ENCODE peak calls at places on chromosomes 13 and 19, in ten cellular contexts. H is activated CD8-positive, alpha-beta T cell treated with anti-CD3 and anti-CD28 coated beads for 36 hours; V is H1; K is fibroblast of lung; P is chondrocyte; R is dorsolateral prefrontal cortex; Q is CD4-positive, alpha-beta T cell; G is RWPE1; X is CD8-positive, alpha-beta T cell; O is neural progenitor cell. A is an unnamed sample.

GRCh38 chr13:73288596-73288995 is 229.8 kb downstream of the KLF5 start:
- DNase-seq in K (no peak), H (no peak), P (no peak), Q (no peak), O (no peak), V (no peak), X (no peak), R (no peak), G (no peak), A (no peak)

GRCh38 chr19:36401475-36401874 is 17.0 kb downstream of the ZFP82 start:
- DNase-seq in H (no peak), R (no peak), X (no peak), V (no peak), Q (no peak), K (no peak), G (no peak), O (no peak), P (no peak), A (no peak)

GRCh38 chr13:49421391-49421790 is 22.5 kb downstream of the CAB39L start:
- DNase-seq in X (no peak), K (no peak), O (peak; percentile 43), H (peak; percentile 40), G (no peak), P (no peak), V (no peak), Q (peak; percentile 35), R (no peak), A (no peak)

GRCh38 chr19:18074192-18074591 is 12.5 kb downstream of the IL12RB1 start:
- DNase-seq in V (no peak), X (no peak), G (no peak), K (no peak), P (no peak), Q (no peak), H (no peak), O (no peak), R (no peak), A (no peak)

GRCh38 chr19:49846408-49846807 is 4.6 kb upstream of the PTOV1 start:
- DNase-seq in H (no peak), V (no peak), O (no peak), G (no peak), K (no peak), P (no peak), R (no peak), Q (no peak), X (no peak), A (no peak)

GRCh38 chr19:29667941-29668340 is 2.7 kb downstream of the PLEKHF1 start:
- DNase-seq in K (no peak), X (peak; percentile 58), R (no peak), O (no peak), P (no peak), Q (peak; percentile 69), V (no peak), H (peak; percentile 84), G (no peak), A (no peak)

GRCh38 chr19:38792250-38793111 is 3.5 kb downstream of the LGALS7B start:
- DNase-seq in Q (peak; percentile 45), K (no peak), G (no peak), P (no peak), O (no peak), X (peak; percentile 23), H (peak; percentile 68), V (no peak), R (no peak), A (no peak)

GRCh38 chr13:20495087-20496023 is 30.3 kb downstream of the CRYL1 start:
- DNase-seq in H (peak; percentile 79), X (peak; percentile 25), K (peak; percentile 50), G (peak; percentile 68), P (no peak), Q (peak; percentile 52), R (no peak), V (no peak), O (peak; percentile 69), A (peak; percentile 83)

GRCh38 chr19:14830702-14831101 is 4.3 kb downstream of the OR7A5 start:
- DNase-seq in Q (no peak), O (no peak), R (no peak), G (no peak), P (no peak), X (no peak), V (no peak), H (no peak), K (no peak), A (no peak)

GRCh38 chr13:76725211-76725610 is 161.0 kb downstream of the KCTD12 start:
- DNase-seq in P (no peak), V (no peak), K (peak; percentile 44), R (no peak), X (no peak), G (no peak), Q (no peak), O (no peak), H (no peak), A (peak; percentile 83)

GRCh38 chr13:105442941-105443340 is 1092.5 kb downstream of the EFNB2 start:
- DNase-seq in R (no peak), K (peak; percentile 99), X (no peak), P (no peak), H (no peak), Q (no peak), O (no peak), V (no peak), G (peak; percentile 93), A (peak; percentile 85)

GRCh38 chr19:4374451-4375163 is 25.7 kb downstream of the SH3GL1 start:
- DNase-seq in R (no peak), O (no peak), X (no peak), Q (no peak), V (no peak), H (no peak), P (no peak), K (peak; percentile 86), G (peak; percentile 71), A (peak; percentile 92)

GRCh38 chr19:15223649-15224371 is 8.4 kb downstream of the EPHX3 start:
- DNase-seq in H (no peak), K (no peak), G (no peak), V (no peak), O (peak; percentile 56), X (no peak), Q (no peak), R (no peak), P (no peak), A (no peak)

GRCh38 chr19:2034729-2035589 is 16.1 kb downstream of the MKNK2 start:
- DNase-seq in P (no peak), K (no peak), G (peak; percentile 64), V (peak; percentile 85), O (peak; percentile 71), X (no peak), Q (peak; percentile 65), R (no peak), H (peak; percentile 87), A (peak; percentile 31)

GRCh38 chr19:58361900-58362271 is 665 bp downstream of the ZNF497 start:
- DNase-seq in X (peak; percentile 27), O (no peak), V (no peak), H (peak; percentile 76), K (no peak), G (peak; percentile 55), P (no peak), Q (no peak), R (no peak), A (no peak)

GRCh38 chr13:74219571-74219970 is 85.4 kb upstream of the KLF12 start:
- DNase-seq in G (no peak), V (no peak), R (no peak), H (no peak), O (no peak), X (no peak), P (no peak), Q (no peak), K (peak; percentile 55), A (no peak)

DNA sequence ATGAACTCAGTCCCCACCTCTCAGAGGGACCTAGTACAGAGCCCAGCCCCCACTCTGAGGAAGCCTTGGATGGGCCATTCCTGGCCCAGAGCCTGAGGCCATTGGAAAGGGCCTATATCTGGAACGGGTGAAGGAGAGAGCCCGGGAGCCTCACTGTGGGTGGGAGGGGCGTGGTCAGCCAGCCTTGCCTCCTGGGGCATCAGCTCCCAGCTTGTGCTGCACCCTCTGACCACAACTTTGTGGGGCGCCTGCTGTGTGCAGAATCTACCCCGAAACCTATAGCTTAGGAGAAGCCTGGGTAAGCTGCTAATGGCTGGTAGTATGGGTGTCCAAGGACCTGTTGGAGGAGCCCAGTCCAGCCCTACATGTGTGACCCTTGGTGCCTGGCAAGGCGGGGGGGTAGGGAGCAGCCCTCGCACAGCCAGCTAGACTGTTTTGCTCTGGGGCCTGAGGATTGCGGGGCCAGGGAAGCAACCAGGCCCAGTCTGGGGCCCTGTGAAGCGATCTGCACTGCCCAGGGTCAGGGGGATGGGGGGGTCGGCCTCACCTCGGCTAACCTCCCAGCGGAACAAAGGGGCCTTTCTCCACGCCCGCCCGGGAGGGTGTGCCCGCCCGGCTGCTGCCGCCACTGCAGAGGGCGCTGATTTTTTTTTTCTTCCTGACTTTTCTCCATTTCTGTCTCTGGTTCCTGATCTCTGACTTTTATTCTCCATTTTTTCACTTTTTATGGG is 42.3 kb downstream of the LYL1 start:
- DNase-seq in X (no peak), V (no peak), K (peak; percentile 43), H (no peak), Q (no peak), O (peak; percentile 63), R (peak; percentile 73), P (no peak), G (no peak), A (peak; percentile 54)
- TF ChIP-seq CTCF in X (no peak), V (no peak), K (no peak), H (no peak), Q (no peak), O (no peak), R (no peak), P (no peak), G (no peak), A (peak; percentile 5)

GRCh38 chr13:71977028-71977427 is 110.0 kb upstream of the DACH1 start:
- DNase-seq in X (no peak), V (no peak), O (no peak), H (no peak), Q (no peak), G (no peak), P (no peak), R (no peak), K (no peak), A (no peak)

DNA sequence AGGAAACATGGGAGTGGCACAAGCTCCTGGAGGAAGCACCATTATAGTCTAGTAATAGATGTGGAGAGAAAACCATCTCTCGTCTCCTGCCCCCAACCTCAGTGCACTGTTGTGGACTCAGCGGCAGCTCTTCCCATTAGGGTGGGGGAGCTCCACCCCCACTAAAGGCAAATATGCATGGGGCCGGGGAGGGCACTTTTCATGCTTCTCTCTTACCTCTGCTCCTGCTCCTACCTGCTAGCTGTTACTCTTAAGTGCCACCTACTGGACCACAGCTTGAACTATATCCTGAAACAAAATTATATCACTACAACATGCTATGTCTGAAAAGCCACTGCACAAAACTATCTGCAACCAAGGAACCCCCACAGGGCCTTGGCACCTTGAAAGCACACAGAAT is 112.6 kb upstream of the DACH1 start:
- DNase-seq in P (no peak), K (peak; percentile 1), X (no peak), R (no peak), G (no peak), V (no peak), H (no peak), O (peak; percentile 30), Q (no peak), A (no peak)
- TF ChIP-seq CTCF in P (peak; percentile 50), K (no peak), X (no peak), R (no peak), G (no peak), V (peak; percentile 46), H (no peak), O (peak; percentile 59), Q (no peak), A (no peak)

GRCh38 chr13:33100876-33101275 is 84.7 kb downstream of the KL start:
- DNase-seq in X (no peak), P (no peak), R (no peak), H (no peak), G (no peak), O (no peak), Q (no peak), V (no peak), K (no peak), A (no peak)
- TF ChIP-seq CTCF in X (no peak), P (no peak), R (no peak), H (no peak), G (no peak), O (no peak), Q (no peak), V (no peak), K (no peak), A (no peak)

GRCh38 chr13:75687145-75687763 is 51.1 kb downstream of the LMO7 start:
- DNase-seq in P (no peak), X (no peak), O (peak; percentile 28), H (no peak), Q (no peak), V (no peak), K (peak; percentile 43), G (no peak), R (no peak), A (peak; percentile 78)
- TF ChIP-seq CTCF in P (peak; percentile 84), X (no peak), O (peak; percentile 55), H (peak; percentile 47), Q (peak; percentile 23), V (peak; percentile 42), K (peak; percentile 44), G (peak; percentile 33), R (peak; percentile 18), A (peak; percentile 61)

A was measured in fibroblast of the aortic adventitia.